ENCODE peak calls at places on chromosomes 5 and 9, in six cellular contexts. One of them, this sample, is unnamed.
A peak's percentile ranks its signal among the peaks of the same experiment; 100 is the strongest.

GRCh38 chr5:12861891-12862290 is 957.6 kb upstream of the CTNND2 start:
- DNase-seq in tibial nerve: no peak
- DNase-seq in CD4-positive, alpha-beta T cell: no peak
- DNase-seq in lower lobe of right lung: no peak
- DNase-seq in HFFc6: no peak
- DNase-seq in neural crest cell: no peak
- DNase-seq in this sample: no peak

GRCh38 chr5:175668006-175668405 is 10.1 kb downstream of the HRH2 start:
- DNase-seq in HFFc6: no peak
- DNase-seq in lower lobe of right lung: no peak
- DNase-seq in tibial nerve: no peak
- DNase-seq in CD4-positive, alpha-beta T cell: no peak
- DNase-seq in neural crest cell: no peak
- DNase-seq in this sample: no peak

GRCh38 chr9:129258823-129259301 is 80.8 kb upstream of the IER5L start:
- DNase-seq in CD4-positive, alpha-beta T cell: peak; percentile 30
- DNase-seq in tibial nerve: no peak
- DNase-seq in neural crest cell: no peak
- DNase-seq in HFFc6: no peak
- DNase-seq in lower lobe of right lung: peak; percentile 38
- DNase-seq in this sample: no peak

GRCh38 chr5:80411589-80412219 is 3.8 kb downstream of the ZFYVE16 start:
- DNase-seq in CD4-positive, alpha-beta T cell: no peak
- DNase-seq in neural crest cell: no peak
- DNase-seq in lower lobe of right lung: no peak
- DNase-seq in HFFc6: no peak
- DNase-seq in tibial nerve: no peak
- DNase-seq in this sample: no peak

GRCh38 chr5:120538149-120538548 is 74.0 kb downstream of the PRR16 start:
- DNase-seq in lower lobe of right lung: no peak
- DNase-seq in CD4-positive, alpha-beta T cell: no peak
- DNase-seq in neural crest cell: no peak
- DNase-seq in HFFc6: peak; percentile 70
- DNase-seq in tibial nerve: no peak
- DNase-seq in this sample: no peak

GRCh38 chr5:1537166-1538154 is 13.7 kb upstream of the LPCAT1 start:
- DNase-seq in tibial nerve: no peak
- DNase-seq in CD4-positive, alpha-beta T cell: no peak
- DNase-seq in lower lobe of right lung: no peak
- DNase-seq in HFFc6: no peak
- DNase-seq in neural crest cell: no peak
- DNase-seq in this sample: no peak

GRCh38 chr5:122436615-122437014 is 124.6 kb downstream of the SNCAIP start:
- DNase-seq in neural crest cell: no peak
- DNase-seq in CD4-positive, alpha-beta T cell: no peak
- DNase-seq in lower lobe of right lung: no peak
- DNase-seq in HFFc6: no peak
- DNase-seq in tibial nerve: no peak
- DNase-seq in this sample: no peak

GRCh38 chr9:109113892-109114609 is 5.7 kb downstream of the TMEM245 start:
- DNase-seq in tibial nerve: no peak
- DNase-seq in CD4-positive, alpha-beta T cell: no peak
- DNase-seq in neural crest cell: no peak
- DNase-seq in HFFc6: no peak
- DNase-seq in lower lobe of right lung: no peak
- DNase-seq in this sample: no peak

GRCh38 chr5:141135030-141135717 is at the start of gene PCDHB5:
- DNase-seq in tibial nerve: peak; percentile 33
- DNase-seq in HFFc6: no peak
- DNase-seq in lower lobe of right lung: no peak
- DNase-seq in CD4-positive, alpha-beta T cell: no peak
- DNase-seq in neural crest cell: no peak
- DNase-seq in this sample: no peak

GRCh38 chr9:133374612-133375115 is 1.2 kb downstream of the SURF4 start:
- DNase-seq in lower lobe of right lung: no peak
- DNase-seq in tibial nerve: no peak
- DNase-seq in CD4-positive, alpha-beta T cell: no peak
- DNase-seq in HFFc6: peak; percentile 41
- DNase-seq in neural crest cell: no peak
- DNase-seq in this sample: peak; percentile 60

GRCh38 chr9:133377721-133378216 is 1.6 kb downstream of the STKLD1 start:
- DNase-seq in HFFc6: peak; percentile 65
- DNase-seq in CD4-positive, alpha-beta T cell: no peak
- DNase-seq in lower lobe of right lung: no peak
- DNase-seq in tibial nerve: no peak
- DNase-seq in neural crest cell: no peak
- DNase-seq in this sample: no peak

GRCh38 chr9:133375724-133376654 is at the start of the genes STKLD1 and SURF4:
- DNase-seq in neural crest cell: peak; percentile 95
- DNase-seq in HFFc6: peak; percentile 90
- DNase-seq in lower lobe of right lung: peak; percentile 98
- DNase-seq in tibial nerve: peak; percentile 94
- DNase-seq in CD4-positive, alpha-beta T cell: peak; percentile 84
- DNase-seq in this sample: peak; percentile 100

GRCh38 chr9:133372144-133372543 is 3.7 kb downstream of the SURF4 start:
- DNase-seq in neural crest cell: no peak
- DNase-seq in lower lobe of right lung: no peak
- DNase-seq in tibial nerve: no peak
- DNase-seq in HFFc6: no peak
- DNase-seq in CD4-positive, alpha-beta T cell: no peak
- DNase-seq in this sample: no peak

DNA sequence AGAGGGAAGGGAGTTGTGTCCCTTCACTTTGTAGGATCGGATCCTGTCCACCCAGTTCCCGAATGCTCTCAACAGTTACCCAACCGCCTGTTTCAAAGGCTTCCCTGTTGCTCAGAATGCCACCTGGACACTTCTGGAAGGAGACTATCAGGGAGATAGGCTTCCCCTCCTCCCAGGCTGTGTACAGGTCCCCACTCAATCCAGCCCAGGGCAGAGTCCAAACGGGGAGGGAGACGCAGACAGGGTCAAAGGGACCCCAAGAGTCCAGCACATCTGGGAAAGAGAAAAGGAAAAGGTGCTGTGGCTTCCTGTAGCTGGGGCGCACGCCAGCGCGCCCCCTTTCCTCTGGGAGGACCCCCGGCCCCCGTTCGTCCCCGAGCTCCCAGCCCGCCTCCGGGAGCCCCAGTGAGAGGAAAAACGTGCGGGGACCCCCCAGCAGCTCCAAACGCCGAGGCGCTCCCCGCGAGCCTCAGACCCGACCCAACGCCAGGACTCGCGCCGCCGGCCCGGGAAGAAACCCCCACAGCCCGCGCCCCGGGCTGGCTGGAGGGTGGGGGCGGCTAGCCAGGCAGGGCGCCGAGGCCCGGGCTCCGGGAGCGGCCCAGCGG is 640 bp downstream of the SURF4 start:
- DNase-seq in lower lobe of right lung: no peak
- DNase-seq in tibial nerve: no peak
- DNase-seq in CD4-positive, alpha-beta T cell: no peak
- DNase-seq in HFFc6: no peak
- DNase-seq in neural crest cell: no peak
- DNase-seq in this sample: peak; percentile 74
- TF ChIP-seq CTCF in lower lobe of right lung: no peak
- TF ChIP-seq CTCF in tibial nerve: no peak
- TF ChIP-seq CTCF in CD4-positive, alpha-beta T cell: no peak
- TF ChIP-seq CTCF in HFFc6: no peak
- TF ChIP-seq CTCF in neural crest cell: no peak
- TF ChIP-seq CTCF in this sample: peak; percentile 40

DNA sequence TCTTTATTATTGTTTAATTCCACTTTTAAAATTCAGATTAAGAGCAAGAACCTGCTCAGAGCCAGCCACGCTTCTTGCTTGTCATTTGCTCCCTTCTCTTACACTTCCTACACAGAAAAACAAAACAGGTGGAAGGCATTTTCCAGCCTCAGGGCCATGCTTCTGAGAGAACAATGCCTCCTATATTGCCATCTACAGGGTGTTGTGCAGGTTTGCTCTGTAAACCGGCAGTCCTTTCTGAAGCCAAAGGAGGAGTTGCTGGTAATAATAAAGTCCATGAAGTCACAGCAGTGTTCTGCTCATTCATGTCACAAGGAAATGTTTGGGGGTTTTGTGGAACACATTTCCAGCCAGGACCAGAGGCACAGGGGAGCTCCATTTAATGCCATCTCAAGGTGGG is 16.1 kb upstream of the PRLR start:
- DNase-seq in lower lobe of right lung: no peak
- DNase-seq in CD4-positive, alpha-beta T cell: no peak
- DNase-seq in neural crest cell: no peak
- DNase-seq in HFFc6: no peak
- DNase-seq in tibial nerve: no peak
- DNase-seq in this sample: no peak
- TF ChIP-seq CTCF in lower lobe of right lung: no peak
- TF ChIP-seq CTCF in CD4-positive, alpha-beta T cell: no peak
- TF ChIP-seq CTCF in neural crest cell: peak; percentile 55
- TF ChIP-seq CTCF in HFFc6: peak; percentile 11
- TF ChIP-seq CTCF in tibial nerve: no peak
- TF ChIP-seq CTCF in this sample: no peak

GRCh38 chr5:77230727-77231469 is 20.4 kb downstream of the PDE8B start:
- DNase-seq in HFFc6: no peak
- DNase-seq in tibial nerve: no peak
- DNase-seq in CD4-positive, alpha-beta T cell: no peak
- DNase-seq in lower lobe of right lung: no peak
- DNase-seq in neural crest cell: no peak
- DNase-seq in this sample: no peak
- TF ChIP-seq CTCF in HFFc6: peak; percentile 56
- TF ChIP-seq CTCF in tibial nerve: no peak
- TF ChIP-seq CTCF in CD4-positive, alpha-beta T cell: no peak
- TF ChIP-seq CTCF in lower lobe of right lung: no peak
- TF ChIP-seq CTCF in neural crest cell: peak; percentile 37
- TF ChIP-seq CTCF in this sample: no peak

GRCh38 chr5:116042375-116042774 is 10.1 kb downstream of the ARL14EPL start:
- DNase-seq in lower lobe of right lung: no peak
- DNase-seq in HFFc6: no peak
- DNase-seq in tibial nerve: no peak
- DNase-seq in CD4-positive, alpha-beta T cell: no peak
- DNase-seq in neural crest cell: no peak
- DNase-seq in this sample: no peak

GRCh38 chr5:116035123-116035522 is 2.9 kb downstream of the ARL14EPL start:
- DNase-seq in CD4-positive, alpha-beta T cell: no peak
- DNase-seq in lower lobe of right lung: no peak
- DNase-seq in neural crest cell: no peak
- DNase-seq in HFFc6: no peak
- DNase-seq in tibial nerve: no peak
- DNase-seq in this sample: no peak

GRCh38 chr5:116038817-116039216 is 6.5 kb downstream of the ARL14EPL start:
- DNase-seq in CD4-positive, alpha-beta T cell: no peak
- DNase-seq in tibial nerve: no peak
- DNase-seq in neural crest cell: no peak
- DNase-seq in HFFc6: no peak
- DNase-seq in lower lobe of right lung: no peak
- DNase-seq in this sample: peak; percentile 34

GRCh38 chr5:116032991-116033390 is 719 bp downstream of the ARL14EPL start:
- DNase-seq in tibial nerve: no peak
- DNase-seq in HFFc6: no peak
- DNase-seq in CD4-positive, alpha-beta T cell: no peak
- DNase-seq in neural crest cell: no peak
- DNase-seq in lower lobe of right lung: no peak
- DNase-seq in this sample: no peak

GRCh38 chr5:116037236-116037822 is 5.1 kb downstream of the ARL14EPL start:
- DNase-seq in neural crest cell: no peak
- DNase-seq in HFFc6: no peak
- DNase-seq in tibial nerve: no peak
- DNase-seq in lower lobe of right lung: no peak
- DNase-seq in CD4-positive, alpha-beta T cell: no peak
- DNase-seq in this sample: no peak
- TF ChIP-seq CTCF in neural crest cell: peak; percentile 44
- TF ChIP-seq CTCF in HFFc6: peak; percentile 74
- TF ChIP-seq CTCF in tibial nerve: no peak
- TF ChIP-seq CTCF in lower lobe of right lung: no peak
- TF ChIP-seq CTCF in CD4-positive, alpha-beta T cell: no peak
- TF ChIP-seq CTCF in this sample: peak; percentile 19

GRCh38 chr5:59326551-59326950 is 567.0 kb downstream of the PDE4D start:
- DNase-seq in neural crest cell: no peak
- DNase-seq in CD4-positive, alpha-beta T cell: no peak
- DNase-seq in HFFc6: no peak
- DNase-seq in tibial nerve: no peak
- DNase-seq in lower lobe of right lung: no peak
- DNase-seq in this sample: no peak
- TF ChIP-seq CTCF in neural crest cell: no peak
- TF ChIP-seq CTCF in CD4-positive, alpha-beta T cell: no peak
- TF ChIP-seq CTCF in HFFc6: no peak
- TF ChIP-seq CTCF in tibial nerve: no peak
- TF ChIP-seq CTCF in lower lobe of right lung: no peak
- TF ChIP-seq CTCF in this sample: no peak

This sample was measured in GM13977.